ENCODE peak calls at places on chromosome 2, in four cellular contexts. A is heart left ventricle, P is kidney epithelial cell, K is astrocyte of the spinal cord. M is an unnamed sample.

GRCh38 chr2:150832686-150833085 is 345.2 kb upstream of the RND3 start:
- DNase-seq in A (no peak), P (no peak), K (no peak), M (no peak)

GRCh38 chr2:6694555-6694954 is 171.2 kb downstream of the CMPK2 start:
- DNase-seq in A (peak), P (no peak), K (peak), M (no peak)

GRCh38 chr2:240454031-240454901 is 18.8 kb downstream of the GPC1 start:
- DNase-seq in A (peak), P (no peak), K (no peak), M (no peak)

GRCh38 chr2:12071343-12071742 is 324.9 kb downstream of the LPIN1 start:
- DNase-seq in A (no peak), P (no peak), K (no peak), M (no peak)

GRCh38 chr2:96107883-96108551 is 8.4 kb downstream of the ADRA2B start:
- DNase-seq in A (no peak), P (no peak), K (no peak), M (no peak)

GRCh38 chr2:109393211-109393610 is 220.6 kb downstream of the SEPTIN10 start:
- DNase-seq in A (no peak), P (no peak), K (no peak), M (no peak)

GRCh38 chr2:76464310-76464709 is 753.6 kb upstream of the GCFC2 start:
- DNase-seq in A (no peak), P (no peak), K (no peak), M (peak)

GRCh38 chr2:39325966-39326365 is 82.2 kb upstream of the CDKL4 start:
- DNase-seq in A (no peak), P (no peak), K (peak), M (no peak)

GRCh38 chr2:14235667-14236066 is 396.9 kb upstream of the LRATD1 start:
- DNase-seq in A (no peak), P (no peak), K (no peak), M (no peak)

DNA sequence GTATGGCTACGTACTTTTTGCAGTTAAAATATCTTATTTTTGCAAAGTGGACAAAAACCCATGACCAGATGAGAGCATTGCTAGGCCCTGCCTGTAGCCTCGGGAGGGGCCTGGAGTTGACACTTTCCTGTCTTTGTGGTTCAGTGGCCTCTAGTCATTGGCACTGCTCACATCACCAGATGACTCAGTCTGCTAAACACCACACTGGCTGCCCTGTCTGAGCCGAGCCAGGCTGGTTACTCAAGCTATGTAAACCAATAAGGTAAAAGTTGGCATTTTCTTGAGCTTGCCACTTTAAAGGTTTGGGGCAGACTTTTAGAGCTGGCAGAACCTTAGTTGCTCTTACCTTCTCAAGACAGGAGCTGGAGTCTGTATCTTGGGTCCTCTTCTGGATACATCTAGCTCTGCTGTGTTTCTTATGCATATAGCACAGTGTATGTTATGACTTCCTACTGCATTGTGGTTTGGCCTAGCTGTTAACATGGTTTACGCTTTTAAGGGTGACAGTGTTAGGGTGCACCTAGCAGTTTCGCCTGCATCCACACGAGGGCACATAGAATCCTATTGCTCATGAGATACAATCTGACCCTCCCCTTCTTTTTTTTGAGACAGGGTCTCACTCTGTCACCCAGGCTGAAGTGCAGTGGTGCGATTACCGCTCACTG is 76.4 kb downstream of the AP1S3 start:
- DNase-seq in A (no peak), P (peak), K (peak), M (peak)
- TF ChIP-seq CTCF in A (no peak), P (peak), K (peak), M (peak)

DNA sequence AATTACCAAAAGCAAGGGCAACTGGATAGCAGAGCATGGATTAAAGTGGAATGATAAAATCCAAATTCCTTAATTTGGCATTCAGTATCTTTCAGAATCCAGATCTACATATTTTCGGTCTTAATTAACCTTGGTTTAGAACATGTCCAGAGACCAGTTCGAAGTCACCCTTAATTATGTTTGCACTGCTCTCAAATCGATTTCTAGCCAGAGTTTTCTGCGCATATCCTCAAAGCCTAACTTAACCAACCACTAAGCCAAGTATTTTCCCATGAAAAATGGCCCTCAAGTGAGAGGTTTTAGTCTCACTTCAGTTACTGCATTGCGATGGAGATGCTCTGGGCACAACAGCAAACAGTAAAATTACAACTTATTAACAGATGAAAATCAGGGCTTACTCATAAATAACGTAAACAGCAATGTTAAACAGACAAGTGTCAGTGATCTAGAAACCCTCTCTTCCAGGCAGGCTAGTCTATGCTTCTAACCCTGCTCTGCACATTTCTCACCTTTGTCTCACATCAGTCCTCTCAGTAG is 4.5 kb downstream of the RTN4 start:
- DNase-seq in A (no peak), P (no peak), K (no peak), M (no peak)
- H3K4me3 ChIP-seq in A (no peak), P (peak), K (peak), M (no peak)

GRCh38 chr2:233059547-233059796 is 670 bp upstream of the INPP5D start:
- DNase-seq in A (no peak), P (no peak), K (no peak), M (no peak)
- TF ChIP-seq CTCF in A (no peak), P (no peak), K (no peak), M (no peak)

GRCh38 chr2:204031056-204031455 is 94.5 kb downstream of the ICOS start:
- DNase-seq in A (no peak), P (no peak), K (no peak), M (no peak)
- H3K4me3 ChIP-seq in A (no peak), P (no peak), K (no peak), M (no peak)